ENCODE peak calls at places on chromosome 20, in eight cellular contexts. Z is CD4-positive, CD25-positive, alpha-beta regulatory T cell; Y is left ventricle myocardium inferior; T is OCI-LY7; C is coronary artery; Q is right cardiac atrium; I is adrenal gland; R is body of pancreas. M is an unnamed sample.

GRCh38 chr20:47586648-47587306 is 85.1 kb downstream of the NCOA3 start:
- DNase-seq in Z (no peak), Y (no peak), T (no peak), C (no peak), Q (no peak), I (no peak), R (no peak), M (no peak)

GRCh38 chr20:14441201-14441600 is 103.8 kb upstream of the FLRT3 start:
- DNase-seq in Z (no peak), Y (no peak), T (no peak), C (no peak), Q (no peak), I (no peak), R (no peak), M (no peak)

GRCh38 chr20:57024849-57025248 is 241.6 kb downstream of the BMP7 start:
- DNase-seq in Z (no peak), Y (no peak), T (no peak), C (no peak), Q (no peak), I (no peak), R (no peak), M (no peak)

GRCh38 chr20:61730631-61731362 is 334.9 kb downstream of the TAF4 start:
- DNase-seq in Z (no peak), Y (no peak), T (no peak), C (no peak), Q (peak; percentile 1), I (no peak), R (no peak), M (no peak)

GRCh38 chr20:25148181-25148981 is 47.1 kb upstream of the ENTPD6 start:
- DNase-seq in Z (peak; percentile 62), Y (peak; percentile 25), T (no peak), C (peak; percentile 77), Q (peak; percentile 70), I (peak; percentile 58), R (peak; percentile 45), M (no peak)

GRCh38 chr20:25237610-25238318 is 10.1 kb upstream of the PYGB start:
- DNase-seq in Z (no peak), Y (no peak), T (no peak), C (peak; percentile 93), Q (peak; percentile 78), I (peak; percentile 72), R (no peak), M (peak; percentile 91)

GRCh38 chr20:21548390-21549035 is 34.6 kb upstream of the NKX2-2 start:
- DNase-seq in Z (peak; percentile 84), Y (no peak), T (peak; percentile 82), C (no peak), Q (no peak), I (no peak), R (no peak), M (no peak)

GRCh38 chr20:19942611-19943010 is 74.6 kb upstream of the NAA20 start:
- DNase-seq in Z (no peak), Y (no peak), T (no peak), C (no peak), Q (no peak), I (no peak), R (no peak), M (no peak)

GRCh38 chr20:46011631-46012482 is 3.1 kb downstream of the MMP9 start:
- DNase-seq in Z (no peak), Y (peak; percentile 60), T (peak; percentile 65), C (no peak), Q (peak; percentile 61), I (peak; percentile 84), R (peak; percentile 46), M (no peak)

GRCh38 chr20:50737352-50737751 is 6.0 kb downstream of the PARD6B start:
- DNase-seq in Z (no peak), Y (no peak), T (no peak), C (no peak), Q (no peak), I (no peak), R (no peak), M (no peak)

DNA sequence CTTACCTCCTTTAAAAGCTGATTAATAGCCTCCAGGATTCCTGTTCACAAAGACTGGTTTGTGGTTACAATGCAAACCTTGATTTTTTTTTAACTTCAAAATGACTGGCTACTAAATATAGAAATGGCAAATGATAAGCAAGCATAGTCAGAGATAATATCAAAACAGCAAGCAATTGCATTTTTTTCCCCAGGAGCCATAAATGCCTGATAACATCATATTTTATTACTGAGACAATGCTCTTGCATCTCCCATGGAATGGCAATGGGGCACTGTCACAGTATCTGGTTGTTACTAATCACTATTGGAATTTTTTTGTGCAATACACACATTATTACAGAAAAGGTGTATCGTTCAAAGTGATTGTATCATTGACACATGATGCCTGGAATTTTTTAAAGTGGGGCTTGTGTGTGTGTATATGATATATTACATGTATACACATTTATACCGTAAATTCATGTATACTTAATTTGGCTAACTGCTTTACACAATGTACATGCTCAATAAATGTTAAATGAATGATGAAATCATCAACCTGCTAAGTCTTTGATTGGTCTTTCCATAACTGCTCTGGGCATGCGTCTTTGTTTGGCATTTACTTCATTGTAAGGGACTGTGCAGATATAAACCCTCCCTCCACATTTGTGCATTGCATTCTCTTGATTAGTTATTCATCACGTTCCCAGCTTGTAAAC is 985 bp upstream of the SALL4 start:
- DNase-seq in Z (no peak), Y (no peak), T (no peak), C (no peak), Q (no peak), I (no peak), R (no peak), M (no peak)
- H3K4me3 ChIP-seq in Z (no peak overlapping the region), Y (no peak overlapping the region), T (no peak overlapping the region), C (no peak overlapping the region), Q (no peak overlapping the region), I (no peak overlapping the region), R (no peak overlapping the region), M (no peak overlapping the region)

GRCh38 chr20:10466325-10466724 is 31.2 kb downstream of the SLX4IP start:
- DNase-seq in Z (no peak), Y (no peak), T (no peak), C (no peak), Q (no peak), I (no peak), R (no peak), M (no peak)

GRCh38 chr20:10467985-10468845 is 33.1 kb downstream of the SLX4IP start:
- DNase-seq in Z (no peak), Y (no peak), T (no peak), C (no peak), Q (no peak), I (no peak), R (no peak), M (no peak)

GRCh38 chr20:10463622-10464021 is 28.5 kb downstream of the SLX4IP start:
- DNase-seq in Z (no peak), Y (no peak), T (no peak), C (no peak), Q (no peak), I (no peak), R (no peak), M (no peak)

GRCh38 chr20:10469599-10469998 is 34.5 kb downstream of the SLX4IP start:
- DNase-seq in Z (peak; percentile 15), Y (no peak), T (peak; percentile 12), C (peak; percentile 76), Q (peak; percentile 28), I (peak; percentile 47), R (peak; percentile 27), M (peak; percentile 32)

DNA sequence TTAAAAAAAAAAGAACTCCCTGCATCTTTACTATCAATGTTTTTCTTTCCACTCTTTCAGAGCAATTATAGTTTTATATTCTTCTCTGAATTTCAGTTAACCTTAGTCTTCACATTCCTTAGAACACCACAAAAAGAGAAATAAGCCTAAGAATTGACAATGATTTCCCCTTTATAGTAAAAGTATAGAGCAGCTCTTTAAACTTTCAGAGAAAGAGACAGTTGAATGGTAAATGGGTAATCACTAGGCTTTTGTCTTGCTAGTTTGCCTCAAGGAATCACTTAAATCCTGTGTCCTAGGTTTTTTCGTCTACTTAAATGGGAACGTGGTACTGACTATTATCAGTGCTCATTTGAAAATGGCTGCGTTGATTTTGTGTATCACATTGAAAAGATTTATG is 31.8 kb downstream of the SLX4IP start:
- DNase-seq in Z (no peak), Y (no peak), T (no peak), C (no peak), Q (no peak), I (no peak), R (no peak), M (no peak)
- H3K4me3 ChIP-seq in Z (no peak overlapping the region), Y (peak overlapping the region; percentile 24), T (no peak overlapping the region), C (peak overlapping the region; percentile 46), Q (peak overlapping the region; percentile 29), I (no peak overlapping the region), R (no peak overlapping the region), M (no peak overlapping the region)

DNA sequence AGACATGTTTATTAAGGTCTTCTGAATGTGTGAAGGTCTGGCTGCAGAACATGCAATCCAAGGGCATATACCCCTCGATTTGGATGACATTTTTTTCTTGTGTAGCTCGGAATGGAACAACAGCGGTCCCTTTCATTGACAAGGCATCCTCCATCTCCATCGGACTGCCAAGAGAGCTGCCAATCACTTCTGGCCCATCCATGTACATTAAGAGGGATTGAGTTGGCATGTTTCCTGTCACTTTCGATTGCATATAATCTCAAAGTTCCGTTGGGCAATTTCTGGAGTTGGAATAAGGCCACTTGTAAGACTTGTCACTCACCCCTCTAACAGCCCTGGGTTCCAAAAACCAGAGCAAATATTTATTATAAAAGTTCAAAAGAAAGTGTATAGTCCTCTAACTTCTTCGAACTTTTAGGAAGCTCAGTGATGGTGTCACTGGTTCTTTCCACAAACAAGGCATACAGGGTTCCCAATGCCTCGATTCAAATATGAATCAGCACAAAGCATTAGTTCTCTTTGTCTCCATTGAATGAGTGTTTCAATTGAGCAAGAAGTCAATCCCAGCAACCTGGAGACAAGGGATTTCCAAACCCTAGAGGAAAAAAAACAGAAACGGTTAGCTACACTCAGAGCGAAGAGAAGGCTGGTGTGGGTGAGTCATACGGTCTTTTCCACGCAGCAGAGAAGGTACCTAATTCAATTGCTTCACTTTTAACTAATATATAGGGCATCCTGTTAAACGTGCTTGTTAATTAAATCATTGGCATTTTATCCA is 10.9 kb downstream of the ZNF217 start:
- DNase-seq in Z (peak; percentile 46), Y (no peak), T (peak; percentile 37), C (no peak), Q (peak; percentile 26), I (no peak), R (no peak), M (peak; percentile 88)
- H3K4me3 ChIP-seq in Z (peak overlapping the region; percentile 87), Y (no peak overlapping the region), T (peak overlapping the region; percentile 68), C (peak overlapping the region; percentile 30), Q (no peak overlapping the region), I (no peak overlapping the region), R (no peak overlapping the region), M (no peak overlapping the region)

GRCh38 chr20:37901667-37902503 is 1.0 kb upstream of the VSTM2L start:
- DNase-seq in Z (no peak), Y (no peak), T (peak; percentile 39), C (no peak), Q (no peak), I (peak; percentile 54), R (no peak), M (peak; percentile 40)
- H3K4me3 ChIP-seq in Z (no peak overlapping the region), Y (peak overlapping the region; percentile 64), T (no peak overlapping the region), C (peak overlapping the region; percentile 69), Q (peak overlapping the region; percentile 42), I (no peak overlapping the region), R (no peak overlapping the region), M (peak overlapping the region; percentile 66)

GRCh38 chr20:36745927-36746659 is at the start of gene NDRG3:
- DNase-seq in Z (peak; percentile 92), Y (peak; percentile 95), T (peak; percentile 97), C (peak; percentile 93), Q (peak; percentile 95), I (peak; percentile 95), R (peak; percentile 94), M (peak; percentile 47)
- H3K4me3 ChIP-seq in Z (peak within 1 kb of the TSS; percentile 87), Y (peak within 1 kb of the TSS; percentile 93), T (peak within 1 kb of the TSS; percentile 85), C (peak within 1 kb of the TSS; percentile 84), Q (peak within 1 kb of the TSS; percentile 96), I (no peak within 1 kb of the TSS), R (peak within 1 kb of the TSS; percentile 93), M (peak within 1 kb of the TSS; percentile 88)

GRCh38 chr20:44068311-44068710 is 118.7 kb downstream of the JPH2 start:
- DNase-seq in Z (no peak), Y (no peak), T (no peak), C (no peak), Q (no peak), I (no peak), R (no peak), M (no peak)
- H3K4me3 ChIP-seq in Z (no peak overlapping the region), Y (no peak overlapping the region), T (no peak overlapping the region), C (no peak overlapping the region), Q (no peak overlapping the region), I (no peak overlapping the region), R (no peak overlapping the region), M (no peak overlapping the region)

M was measured in epithelial cell of proximal tubule.